ENCODE peak calls at places on chromosomes 4 and X, in six cellular contexts. O is mesendoderm, U is SK-MEL-5, W is EL, S is astrocyte of the spinal cord, J is AG09319. Q is an unnamed sample.
A peak's percentile ranks its signal among the peaks of the same experiment; 100 is the strongest.

GRCh38 chr4:149095798-149096197 is 653.6 kb upstream of the NR3C2 start:
- DNase-seq in U (no peak), J (no peak), O (no peak), S (peak; percentile 20), W (no peak), Q (no peak)

GRCh38 chr4:8841678-8842268 is 29.9 kb downstream of the HMX1 start:
- DNase-seq in S (no peak), O (no peak), U (no peak), W (no peak), J (no peak), Q (no peak)

GRCh38 chr4:17082186-17082585 is 183.7 kb upstream of the LDB2 start:
- DNase-seq in W (no peak), O (peak; percentile 54), J (no peak), S (no peak), U (no peak), Q (no peak)

GRCh38 chrX:65668362-65669310 is 1.2 kb downstream of the MSN start:
- DNase-seq in J (peak; percentile 76), W (peak; percentile 82), O (peak; percentile 85), S (peak; percentile 79), U (peak; percentile 53), Q (peak; percentile 47)

GRCh38 chr4:112003508-112003907 is 141.7 kb upstream of the FAM241A start:
- DNase-seq in S (no peak), J (no peak), U (no peak), O (no peak), W (no peak), Q (no peak)

GRCh38 chrX:127963696-127964095 is 88.5 kb downstream of the ACTRT1 start:
- DNase-seq in S (no peak), O (no peak), J (no peak), W (no peak), U (no peak), Q (no peak)

GRCh38 chr4:147371661-147372060 is 109.2 kb upstream of the EDNRA start:
- DNase-seq in U (no peak), S (peak; percentile 63), O (no peak), W (peak; percentile 73), J (no peak), Q (no peak)

GRCh38 chr4:40046311-40046980 is 10.2 kb upstream of the N4BP2 start:
- DNase-seq in O (peak; percentile 56), J (no peak), W (peak; percentile 34), U (peak; percentile 5), S (peak; percentile 69), Q (no peak)

GRCh38 chr4:87010192-87010591 is 75.4 kb downstream of the AFF1 start:
- DNase-seq in U (no peak), J (no peak), S (no peak), O (no peak), W (no peak), Q (no peak)

GRCh38 chr4:73976716-73977115 is 5.1 kb downstream of the PF4 start:
- DNase-seq in J (no peak), O (no peak), W (no peak), U (no peak), S (peak; percentile 51), Q (no peak)

GRCh38 chr4:131304686-131305085 is 1844.4 kb upstream of the PCDH10 start:
- DNase-seq in O (no peak), J (no peak), U (no peak), S (no peak), W (peak; percentile 2), Q (no peak)

GRCh38 chrX:134004038-134004437 is 18.6 kb upstream of the GPC3 start:
- DNase-seq in O (no peak), S (peak; percentile 15), J (no peak), U (no peak), W (no peak), Q (no peak)

GRCh38 chr4:76001760-76002159 is 5.5 kb downstream of the CXCL9 start:
- DNase-seq in O (no peak), S (no peak), W (no peak), J (no peak), U (no peak), Q (no peak)

GRCh38 chr4:112284662-112285411 is 867 bp downstream of the TIFA start:
- DNase-seq in O (no peak), J (no peak), U (peak; percentile 12), S (peak; percentile 39), W (peak; percentile 39), Q (no peak)

GRCh38 chrX:57227691-57228090 is 58.8 kb upstream of the FAAH2 start:
- DNase-seq in U (no peak), O (peak; percentile 23), J (no peak), S (no peak), W (no peak), Q (no peak)

GRCh38 chr4:94304365-94304971 is 38.2 kb downstream of the HPGDS start:
- DNase-seq in O (peak; percentile 25), J (peak; percentile 8), U (peak; percentile 49), S (peak; percentile 47), W (peak; percentile 31), Q (no peak)

Q was measured in effector CD4-positive, alpha-beta T cell.